ENCODE peak calls at places on chromosomes 11 and 22, in ten cellular contexts. M, A, F, X, Y, B, I, Q, H and D are unnamed samples.

GRCh38 chr11:125514336-125515101 is 18.5 kb upstream of the FEZ1 start:
- DNase-seq in M (no peak), A (peak; percentile 11), F (no peak), X (no peak), Y (peak; percentile 26), B (no peak), I (peak; percentile 27), Q (peak; percentile 82), H (no peak), D (peak; percentile 56)

GRCh38 chr11:2425506-2425905 is 18.8 kb downstream of the TRPM5 start:
- DNase-seq in M (no peak), A (no peak), F (no peak), X (peak; percentile 11), Y (no peak), B (no peak), I (no peak), Q (no peak), H (no peak), D (no peak)

GRCh38 chr11:55172734-55173415 is 89.1 kb upstream of the TRIM48 start:
- DNase-seq in M (no peak), A (no peak), F (no peak), X (no peak), Y (no peak), B (no peak), I (no peak), Q (no peak), H (no peak), D (no peak)

GRCh38 chr11:19604679-19605375 is 107.8 kb upstream of the NAV2 start:
- DNase-seq in M (no peak), A (no peak), F (no peak), X (no peak), Y (no peak), B (no peak), I (no peak), Q (no peak), H (no peak), D (no peak)

GRCh38 chr11:111814567-111814966 is 48.4 kb upstream of the PPP2R1B start:
- DNase-seq in M (no peak), A (no peak), F (no peak), X (no peak), Y (no peak), B (peak; percentile 76), I (no peak), Q (no peak), H (no peak), D (no peak)

GRCh38 chr11:15547685-15548084 is 433.0 kb downstream of the INSC start:
- DNase-seq in M (peak; percentile 40), A (no peak), F (no peak), X (no peak), Y (no peak), B (no peak), I (no peak), Q (no peak), H (no peak), D (no peak)

GRCh38 chr11:59710136-59710847 is 3.4 kb downstream of the OR10V1 start:
- DNase-seq in M (no peak), A (no peak), F (no peak), X (no peak), Y (no peak), B (no peak), I (no peak), Q (no peak), H (no peak), D (no peak)

GRCh38 chr22:46902998-46903916 is 140.8 kb downstream of the TBC1D22A start:
- DNase-seq in M (peak; percentile 64), A (no peak), F (no peak), X (no peak), Y (no peak), B (no peak), I (no peak), Q (no peak), H (no peak), D (no peak)

GRCh38 chr11:65384301-65384889 is 1.9 kb upstream of the SLC25A45 start:
- DNase-seq in M (no peak), A (no peak), F (no peak), X (no peak), Y (no peak), B (no peak), I (no peak), Q (no peak), H (no peak), D (no peak)

GRCh38 chr11:5509803-5510202 is at the start of gene UBQLN3:
- DNase-seq in M (no peak), A (no peak), F (no peak), X (no peak), Y (no peak), B (no peak), I (no peak), Q (no peak), H (no peak), D (no peak)

GRCh38 chr22:49541451-49542230 is 286.0 kb downstream of the BRD1 start:
- DNase-seq in M (no peak), A (no peak), F (no peak), X (no peak), Y (no peak), B (no peak), I (no peak), Q (no peak), H (no peak), D (no peak)

GRCh38 chr11:102762414-102762813 is 18.0 kb downstream of the MMP10 start:
- DNase-seq in M (no peak), A (no peak), F (no peak), X (no peak), Y (no peak), B (no peak), I (peak; percentile 52), Q (no peak), H (no peak), D (peak; percentile 71)

GRCh38 chr11:45860764-45861510 is 13.7 kb downstream of the CRY2 start:
- DNase-seq in M (no peak), A (no peak), F (no peak), X (peak; percentile 38), Y (no peak), B (no peak), I (no peak), Q (no peak), H (no peak), D (no peak)

GRCh38 chr11:110518809-110519514 is 89.2 kb downstream of the FDX1 start:
- DNase-seq in M (no peak), A (no peak), F (no peak), X (no peak), Y (no peak), B (no peak), I (no peak), Q (no peak), H (no peak), D (no peak)

GRCh38 chr22:29079218-29079901 is 6.5 kb downstream of the KREMEN1 start:
- DNase-seq in M (no peak), A (no peak), F (no peak), X (no peak), Y (no peak), B (no peak), I (peak; percentile 85), Q (no peak), H (no peak), D (no peak)

GRCh38 chr22:25930710-25931353 is 188.8 kb downstream of the MYO18B start:
- DNase-seq in M (no peak), A (no peak), F (no peak), X (no peak), Y (no peak), B (no peak), I (no peak), Q (no peak), H (no peak), D (no peak)

GRCh38 chr11:3836903-3837302 is 3.9 kb downstream of the RHOG start:
- DNase-seq in M (no peak), A (peak; percentile 47), F (no peak), X (peak; percentile 51), Y (peak; percentile 45), B (no peak), I (peak; percentile 29), Q (no peak), H (peak; percentile 7), D (no peak)

GRCh38 chr11:96943970-96944369 is 554.2 kb downstream of the JRKL start:
- DNase-seq in M (no peak), A (no peak), F (no peak), X (no peak), Y (no peak), B (no peak), I (no peak), Q (no peak), H (no peak), D (no peak)

GRCh38 chr22:48588881-48589450 is 1238.7 kb downstream of the BRD1 start:
- DNase-seq in M (no peak), A (no peak), F (no peak), X (no peak), Y (no peak), B (no peak), I (no peak), Q (no peak), H (no peak), D (no peak)

GRCh38 chr11:12159351-12160099 is 49.1 kb downstream of the MICAL2 start:
- DNase-seq in M (no peak), A (no peak), F (no peak), X (no peak), Y (no peak), B (peak; percentile 88), I (no peak), Q (no peak), H (no peak), D (no peak)

GRCh38 chr22:28977050-28977449 is 84.6 kb downstream of the C22orf31 start:
- DNase-seq in M (no peak), A (no peak), F (no peak), X (no peak), Y (no peak), B (no peak), I (no peak), Q (no peak), H (no peak), D (no peak)

GRCh38 chr11:72293391-72293790 is 49.4 kb upstream of the PHOX2A start:
- DNase-seq in M (no peak), A (no peak), F (no peak), X (no peak), Y (no peak), B (no peak), I (no peak), Q (no peak), H (no peak), D (no peak)

GRCh38 chr22:29799217-29799680 is 32.1 kb downstream of the UQCR10 start:
- DNase-seq in M (no peak), A (no peak), F (no peak), X (peak; percentile 84), Y (no peak), B (peak; percentile 86), I (no peak), Q (no peak), H (no peak), D (peak; percentile 57)

GRCh38 chr11:33742249-33742851 is 6.1 kb upstream of the CD59 start:
- DNase-seq in M (no peak), A (no peak), F (no peak), X (no peak), Y (no peak), B (no peak), I (peak; percentile 46), Q (no peak), H (no peak), D (no peak)

GRCh38 chr11:77771135-77771534 is 49.4 kb downstream of the RSF1 start:
- DNase-seq in M (no peak), A (no peak), F (no peak), X (no peak), Y (no peak), B (no peak), I (no peak), Q (no peak), H (no peak), D (no peak)

GRCh38 chr11:65185869-65186341 is 4.2 kb downstream of the CAPN1 start:
- DNase-seq in M (no peak), A (no peak), F (no peak), X (no peak), Y (no peak), B (no peak), I (no peak), Q (no peak), H (no peak), D (no peak)

GRCh38 chr22:36925388-36926290 is 12.2 kb downstream of the CSF2RB start:
- DNase-seq in M (no peak), A (no peak), F (no peak), X (no peak), Y (no peak), B (no peak), I (no peak), Q (no peak), H (no peak), D (no peak)

GRCh38 chr11:125376117-125376516 is 119.9 kb downstream of the FEZ1 start:
- DNase-seq in M (peak; percentile 43), A (no peak), F (no peak), X (peak; percentile 68), Y (no peak), B (no peak), I (no peak), Q (no peak), H (no peak), D (no peak)